ENCODE peak calls at places on chromosomes 6 and 20, in four cellular contexts. One of them, this sample, is unnamed.

GRCh38 chr6:130322673-130323268 is 43.0 kb upstream of the TMEM200A start:
- DNase-seq in K562: peak; percentile 9
- DNase-seq in HepG2: peak; percentile 55
- DNase-seq in WTC11: peak; percentile 23
- DNase-seq in this sample: peak; percentile 55

GRCh38 chr6:71300561-71301168 is 12.1 kb downstream of the OGFRL1 start:
- DNase-seq in K562: no peak
- DNase-seq in HepG2: no peak
- DNase-seq in WTC11: no peak
- DNase-seq in this sample: no peak

GRCh38 chr6:81166770-81167169 is 585.7 kb downstream of the TENT5A start:
- DNase-seq in K562: no peak
- DNase-seq in HepG2: no peak
- DNase-seq in WTC11: no peak
- DNase-seq in this sample: no peak

GRCh38 chr6:90192857-90193256 is 103.8 kb downstream of the BACH2 start:
- DNase-seq in K562: no peak
- DNase-seq in HepG2: no peak
- DNase-seq in WTC11: no peak
- DNase-seq in this sample: no peak

GRCh38 chr20:51749674-51750036 is 18.5 kb downstream of the ATP9A start:
- DNase-seq in K562: no peak
- DNase-seq in HepG2: no peak
- DNase-seq in WTC11: no peak
- DNase-seq in this sample: no peak

GRCh38 chr20:64109390-64109747 is 2.0 kb upstream of the NPBWR2 start:
- DNase-seq in K562: no peak
- DNase-seq in HepG2: no peak
- DNase-seq in WTC11: no peak
- DNase-seq in this sample: no peak

GRCh38 chr6:104771258-104771832 is 88.4 kb downstream of the HACE1 start:
- DNase-seq in K562: peak; percentile 22
- DNase-seq in HepG2: peak; percentile 10
- DNase-seq in WTC11: no peak
- DNase-seq in this sample: peak; percentile 14

GRCh38 chr6:24547243-24547642 is 52.5 kb downstream of the ALDH5A1 start:
- DNase-seq in K562: peak; percentile 21
- DNase-seq in HepG2: peak; percentile 32
- DNase-seq in WTC11: peak; percentile 36
- DNase-seq in this sample: peak; percentile 56

GRCh38 chr6:27862396-27863061 is 49.7 kb downstream of the OR2B2 start:
- DNase-seq in K562: no peak
- DNase-seq in HepG2: peak; percentile 65
- DNase-seq in WTC11: no peak
- DNase-seq in this sample: no peak

GRCh38 chr6:155417454-155417853 is 38.2 kb downstream of the NOX3 start:
- DNase-seq in K562: no peak
- DNase-seq in HepG2: no peak
- DNase-seq in WTC11: no peak
- DNase-seq in this sample: no peak

GRCh38 chr6:24060982-24061754 is 64.8 kb upstream of the NRSN1 start:
- DNase-seq in K562: no peak
- DNase-seq in HepG2: no peak
- DNase-seq in WTC11: no peak
- DNase-seq in this sample: no peak

GRCh38 chr6:17490724-17491123 is 97.3 kb downstream of the CAP2 start:
- DNase-seq in K562: no peak
- DNase-seq in HepG2: no peak
- DNase-seq in WTC11: no peak
- DNase-seq in this sample: no peak

GRCh38 chr6:139433647-139434419 is 59.4 kb upstream of the CITED2 start:
- DNase-seq in K562: no peak
- DNase-seq in HepG2: peak; percentile 11
- DNase-seq in WTC11: no peak
- DNase-seq in this sample: no peak

GRCh38 chr20:10524034-10524476 is 89.0 kb downstream of the SLX4IP start:
- DNase-seq in K562: no peak
- DNase-seq in HepG2: no peak
- DNase-seq in WTC11: peak; percentile 70
- DNase-seq in this sample: no peak

GRCh38 chr6:159097256-159097655 is 52.5 kb upstream of the TAGAP start:
- DNase-seq in K562: no peak
- DNase-seq in HepG2: no peak
- DNase-seq in WTC11: no peak
- DNase-seq in this sample: no peak

GRCh38 chr6:73134588-73134987 is 90.7 kb downstream of the KHDC1L start:
- DNase-seq in K562: peak; percentile 30
- DNase-seq in HepG2: peak; percentile 16
- DNase-seq in WTC11: peak; percentile 96
- DNase-seq in this sample: peak; percentile 11

GRCh38 chr20:1880529-1881239 is 14.5 kb upstream of the SIRPA start:
- DNase-seq in K562: no peak
- DNase-seq in HepG2: no peak
- DNase-seq in WTC11: no peak
- DNase-seq in this sample: no peak

GRCh38 chr20:36890586-36890985 is 14.6 kb downstream of the TLDC2 start:
- DNase-seq in K562: no peak
- DNase-seq in HepG2: no peak
- DNase-seq in WTC11: no peak
- DNase-seq in this sample: no peak

GRCh38 chr20:5636127-5636520 is 114.1 kb upstream of the SHLD1 start:
- DNase-seq in K562: no peak
- DNase-seq in HepG2: no peak
- DNase-seq in WTC11: no peak
- DNase-seq in this sample: no peak

GRCh38 chr6:108260809-108261569 is at the start of gene SNX3:
- DNase-seq in K562: peak; percentile 96
- DNase-seq in HepG2: peak; percentile 93
- DNase-seq in WTC11: peak; percentile 95
- DNase-seq in this sample: peak; percentile 92

GRCh38 chr6:87756858-87757257 is 54.8 kb upstream of the AKIRIN2 start:
- DNase-seq in K562: peak; percentile 65
- DNase-seq in HepG2: no peak
- DNase-seq in WTC11: no peak
- DNase-seq in this sample: no peak

GRCh38 chr20:47330071-47330470 is 26.4 kb downstream of the ZMYND8 start:
- DNase-seq in K562: no peak
- DNase-seq in HepG2: no peak
- DNase-seq in WTC11: no peak
- DNase-seq in this sample: no peak

GRCh38 chr6:105305521-105305920 is 97.4 kb downstream of the PREP start:
- DNase-seq in K562: no peak
- DNase-seq in HepG2: no peak
- DNase-seq in WTC11: no peak
- DNase-seq in this sample: no peak

GRCh38 chr6:105753184-105754097 is 332.7 kb upstream of the PRDM1 start:
- DNase-seq in K562: no peak
- DNase-seq in HepG2: no peak
- DNase-seq in WTC11: no peak
- DNase-seq in this sample: no peak

GRCh38 chr20:19782669-19783068 is 24.6 kb downstream of the RIN2 start:
- DNase-seq in K562: no peak
- DNase-seq in HepG2: no peak
- DNase-seq in WTC11: no peak
- DNase-seq in this sample: no peak

GRCh38 chr20:19785886-19786285 is 27.8 kb downstream of the RIN2 start:
- DNase-seq in K562: no peak
- DNase-seq in HepG2: no peak
- DNase-seq in WTC11: no peak
- DNase-seq in this sample: no peak

GRCh38 chr20:19785173-19785799 is 27.2 kb downstream of the RIN2 start:
- DNase-seq in K562: no peak
- DNase-seq in HepG2: no peak
- DNase-seq in WTC11: no peak
- DNase-seq in this sample: no peak

GRCh38 chr20:19784511-19785172 is 26.6 kb downstream of the RIN2 start:
- DNase-seq in K562: peak; percentile 29
- DNase-seq in HepG2: peak; percentile 75
- DNase-seq in WTC11: peak; percentile 24
- DNase-seq in this sample: peak; percentile 70

GRCh38 chr20:19783966-19784401 is 25.9 kb downstream of the RIN2 start:
- DNase-seq in K562: no peak
- DNase-seq in HepG2: peak; percentile 49
- DNase-seq in WTC11: no peak
- DNase-seq in this sample: no peak
- TF ChIP-seq ELF4 in K562: no peak
- TF ChIP-seq ELF4 in HepG2: no peak
- TF ChIP-seq ELF4 in WTC11: no peak
- TF ChIP-seq ELF4 in this sample: no peak

DNA sequence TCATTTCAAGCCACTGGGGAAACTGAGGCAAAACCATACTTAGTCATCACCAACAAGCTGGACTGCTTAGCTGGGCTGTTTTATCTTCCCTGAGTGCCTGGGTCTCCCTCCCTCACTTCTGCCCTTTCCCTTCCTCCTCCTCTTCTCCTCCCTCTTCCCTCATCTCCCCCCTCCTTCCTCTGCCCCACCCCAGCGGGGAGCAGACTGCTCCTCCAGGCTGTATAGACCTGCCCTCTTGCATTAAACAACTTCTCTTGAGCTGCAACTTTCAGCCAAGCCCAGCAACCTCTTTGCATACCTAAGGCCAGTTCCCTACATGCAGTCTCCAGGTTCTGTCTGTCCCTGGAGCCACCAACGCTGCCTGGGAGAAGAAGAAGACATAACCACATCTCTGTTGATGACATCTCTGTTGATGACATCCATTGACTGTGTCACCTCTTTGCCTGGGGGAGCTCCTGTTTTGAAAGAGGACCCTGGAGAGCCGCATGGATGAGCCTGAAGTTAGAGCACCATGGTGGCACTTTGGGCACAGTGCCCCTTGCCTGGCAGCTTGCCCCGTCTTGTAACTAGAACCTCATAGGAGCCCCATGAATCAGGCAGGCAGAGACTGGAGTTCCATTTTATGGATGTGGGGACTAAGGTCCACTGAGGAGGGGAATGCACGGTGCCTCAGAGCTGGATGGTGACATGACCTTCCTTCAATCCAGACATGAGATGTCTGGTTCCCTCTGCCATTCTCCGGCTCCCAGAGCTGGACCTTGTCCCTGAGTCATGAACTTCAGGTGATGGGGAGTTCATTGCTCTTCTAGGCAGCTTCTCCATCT is 7.8 kb upstream of the BPIFB6 start:
- DNase-seq in K562: no peak
- DNase-seq in HepG2: no peak
- DNase-seq in WTC11: no peak
- DNase-seq in this sample: no peak
- TF ChIP-seq ELF4 in K562: no peak
- TF ChIP-seq ELF4 in HepG2: no peak
- TF ChIP-seq ELF4 in WTC11: no peak
- TF ChIP-seq ELF4 in this sample: no peak

GRCh38 chr20:43916073-43916874 is 1.6 kb downstream of the TOX2 start:
- DNase-seq in K562: no peak
- DNase-seq in HepG2: no peak
- DNase-seq in WTC11: peak; percentile 31
- DNase-seq in this sample: no peak
- TF ChIP-seq ELF4 in K562: no peak
- TF ChIP-seq ELF4 in HepG2: no peak
- TF ChIP-seq ELF4 in WTC11: no peak
- TF ChIP-seq ELF4 in this sample: no peak

GRCh38 chr6:3406362-3406809 is 50.5 kb downstream of the SLC22A23 start:
- DNase-seq in K562: no peak
- DNase-seq in HepG2: no peak
- DNase-seq in WTC11: no peak
- DNase-seq in this sample: no peak

GRCh38 chr6:3409699-3410384 is 47.0 kb downstream of the SLC22A23 start:
- DNase-seq in K562: peak; percentile 67
- DNase-seq in HepG2: peak; percentile 99
- DNase-seq in WTC11: no peak
- DNase-seq in this sample: no peak

GRCh38 chr6:3408665-3409064 is 48.2 kb downstream of the SLC22A23 start:
- DNase-seq in K562: no peak
- DNase-seq in HepG2: no peak
- DNase-seq in WTC11: no peak
- DNase-seq in this sample: no peak

GRCh38 chr6:3406928-3407809 is 49.7 kb downstream of the SLC22A23 start:
- DNase-seq in K562: peak; percentile 63
- DNase-seq in HepG2: no peak
- DNase-seq in WTC11: no peak
- DNase-seq in this sample: no peak

DNA sequence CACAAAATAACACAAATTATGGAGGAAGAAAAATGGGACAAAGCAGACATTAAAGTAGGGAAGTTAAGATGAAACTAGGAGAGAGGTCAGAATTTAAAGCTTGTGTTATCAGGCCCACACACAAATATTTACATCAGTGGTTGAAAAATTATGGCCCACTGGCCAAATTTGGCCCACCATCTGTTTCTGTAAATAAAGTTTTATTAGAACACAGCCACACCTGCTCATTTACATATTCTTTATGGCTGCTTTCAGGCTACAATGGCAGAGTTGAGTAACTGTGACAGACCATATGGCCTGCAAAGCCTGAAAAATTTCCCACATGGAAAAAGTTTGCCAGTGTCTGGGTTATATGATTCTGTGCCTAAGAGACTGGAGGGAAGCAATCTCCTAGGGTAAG is 49.0 kb downstream of the SLC22A23 start:
- DNase-seq in K562: no peak
- DNase-seq in HepG2: no peak
- DNase-seq in WTC11: no peak
- DNase-seq in this sample: no peak
- TF ChIP-seq ELF4 in K562: no peak
- TF ChIP-seq ELF4 in HepG2: no peak
- TF ChIP-seq ELF4 in WTC11: no peak
- TF ChIP-seq ELF4 in this sample: no peak

DNA sequence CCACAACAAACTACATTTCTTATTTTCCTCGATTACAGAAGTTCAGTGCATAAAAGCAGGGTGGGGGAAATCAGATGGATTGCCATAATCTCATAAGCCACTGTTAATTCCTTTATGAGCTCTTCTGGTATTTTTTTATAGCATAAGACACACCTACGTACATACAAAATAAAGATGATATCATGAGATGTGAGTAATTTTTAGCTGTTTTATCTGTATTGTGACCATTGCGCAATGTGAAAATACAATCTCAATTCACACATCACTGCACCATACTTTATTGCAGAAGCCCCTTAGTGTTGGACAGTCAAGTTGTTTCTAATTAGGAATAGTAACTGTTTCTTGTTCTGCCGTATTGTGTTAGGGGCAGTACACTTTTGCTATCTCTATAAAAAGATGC is 90.2 kb downstream of the FARS2 start:
- DNase-seq in K562: no peak
- DNase-seq in HepG2: no peak
- DNase-seq in WTC11: no peak
- DNase-seq in this sample: no peak
- TF ChIP-seq ELF4 in K562: no peak
- TF ChIP-seq ELF4 in HepG2: no peak
- TF ChIP-seq ELF4 in WTC11: no peak
- TF ChIP-seq ELF4 in this sample: no peak

GRCh38 chr20:61328906-61329558 is 77.0 kb downstream of the CDH4 start:
- DNase-seq in K562: no peak
- DNase-seq in HepG2: peak; percentile 15
- DNase-seq in WTC11: no peak
- DNase-seq in this sample: no peak
- TF ChIP-seq ELF4 in K562: no peak
- TF ChIP-seq ELF4 in HepG2: no peak
- TF ChIP-seq ELF4 in WTC11: no peak
- TF ChIP-seq ELF4 in this sample: no peak

GRCh38 chr6:33080127-33081089 is 4.6 kb downstream of the HLA-DPB1 start:
- DNase-seq in K562: peak; percentile 37
- DNase-seq in HepG2: no peak
- DNase-seq in WTC11: peak; percentile 77
- DNase-seq in this sample: no peak
- TF ChIP-seq ELF4 in K562: no peak
- TF ChIP-seq ELF4 in HepG2: no peak
- TF ChIP-seq ELF4 in WTC11: no peak
- TF ChIP-seq ELF4 in this sample: no peak